ENCODE peak calls at places on chromosome 11, in five cellular contexts. One of them, this sample, is unnamed.

GRCh38 chr11:59617876-59618275 is 2.3 kb upstream of the OSBP start:
- DNase-seq in mesendoderm: no peak
- DNase-seq in activated CD4-positive, alpha-beta memory T cell treated with anti-CD3 and anti-CD28 coated beads, Interleukin-2, amount 10 ng/mL, durations not matched to agents 7 days and 5 days: no peak
- DNase-seq in activated CD4-positive, alpha-beta T cell treated with anti-CD3 and anti-CD28 coated beads for 36 hours: no peak
- DNase-seq in kidney: no peak
- DNase-seq in this sample: no peak

GRCh38 chr11:118142809-118143208 is 9.8 kb downstream of the SCN4B start:
- DNase-seq in activated CD4-positive, alpha-beta memory T cell treated with anti-CD3 and anti-CD28 coated beads, Interleukin-2, amount 10 ng/mL, durations not matched to agents 7 days and 5 days: no peak
- DNase-seq in activated CD4-positive, alpha-beta T cell treated with anti-CD3 and anti-CD28 coated beads for 36 hours: peak; percentile 49
- DNase-seq in kidney: no peak
- DNase-seq in mesendoderm: no peak
- DNase-seq in this sample: no peak

GRCh38 chr11:19263333-19263732 is 22.6 kb upstream of the E2F8 start:
- DNase-seq in activated CD4-positive, alpha-beta memory T cell treated with anti-CD3 and anti-CD28 coated beads, Interleukin-2, amount 10 ng/mL, durations not matched to agents 7 days and 5 days: no peak
- DNase-seq in activated CD4-positive, alpha-beta T cell treated with anti-CD3 and anti-CD28 coated beads for 36 hours: no peak
- DNase-seq in mesendoderm: no peak
- DNase-seq in kidney: no peak
- DNase-seq in this sample: no peak

GRCh38 chr11:8828055-8828454 is 82.9 kb upstream of the AKIP1 start:
- DNase-seq in mesendoderm: no peak
- DNase-seq in activated CD4-positive, alpha-beta T cell treated with anti-CD3 and anti-CD28 coated beads for 36 hours: no peak
- DNase-seq in kidney: no peak
- DNase-seq in activated CD4-positive, alpha-beta memory T cell treated with anti-CD3 and anti-CD28 coated beads, Interleukin-2, amount 10 ng/mL, durations not matched to agents 7 days and 5 days: no peak
- DNase-seq in this sample: no peak

GRCh38 chr11:27239305-27239942 is 123.6 kb downstream of the CCDC34 start:
- DNase-seq in activated CD4-positive, alpha-beta T cell treated with anti-CD3 and anti-CD28 coated beads for 36 hours: no peak
- DNase-seq in activated CD4-positive, alpha-beta memory T cell treated with anti-CD3 and anti-CD28 coated beads, Interleukin-2, amount 10 ng/mL, durations not matched to agents 7 days and 5 days: no peak
- DNase-seq in mesendoderm: no peak
- DNase-seq in kidney: no peak
- DNase-seq in this sample: no peak

GRCh38 chr11:57426439-57426753 is 525 bp downstream of the SLC43A3 start:
- DNase-seq in kidney: no peak
- DNase-seq in activated CD4-positive, alpha-beta T cell treated with anti-CD3 and anti-CD28 coated beads for 36 hours: peak; percentile 43
- DNase-seq in mesendoderm: peak; percentile 47
- DNase-seq in activated CD4-positive, alpha-beta memory T cell treated with anti-CD3 and anti-CD28 coated beads, Interleukin-2, amount 10 ng/mL, durations not matched to agents 7 days and 5 days: no peak
- DNase-seq in this sample: peak; percentile 5

GRCh38 chr11:67507242-67507890 is 596 bp downstream of the CDK2AP2 start:
- DNase-seq in activated CD4-positive, alpha-beta T cell treated with anti-CD3 and anti-CD28 coated beads for 36 hours: no peak
- DNase-seq in activated CD4-positive, alpha-beta memory T cell treated with anti-CD3 and anti-CD28 coated beads, Interleukin-2, amount 10 ng/mL, durations not matched to agents 7 days and 5 days: no peak
- DNase-seq in mesendoderm: peak; percentile 90
- DNase-seq in kidney: no peak
- DNase-seq in this sample: peak; percentile 11

GRCh38 chr11:33045551-33046255 is 6.3 kb downstream of the TCP11L1 start:
- DNase-seq in activated CD4-positive, alpha-beta memory T cell treated with anti-CD3 and anti-CD28 coated beads, Interleukin-2, amount 10 ng/mL, durations not matched to agents 7 days and 5 days: no peak
- DNase-seq in kidney: no peak
- DNase-seq in mesendoderm: peak; percentile 35
- DNase-seq in activated CD4-positive, alpha-beta T cell treated with anti-CD3 and anti-CD28 coated beads for 36 hours: no peak
- DNase-seq in this sample: no peak

GRCh38 chr11:28976801-28977145 is 868.6 kb downstream of the METTL15 start:
- DNase-seq in activated CD4-positive, alpha-beta T cell treated with anti-CD3 and anti-CD28 coated beads for 36 hours: no peak
- DNase-seq in activated CD4-positive, alpha-beta memory T cell treated with anti-CD3 and anti-CD28 coated beads, Interleukin-2, amount 10 ng/mL, durations not matched to agents 7 days and 5 days: no peak
- DNase-seq in mesendoderm: no peak
- DNase-seq in kidney: no peak
- DNase-seq in this sample: no peak

GRCh38 chr11:132904091-132904490 is 628.2 kb downstream of the OPCML start:
- DNase-seq in activated CD4-positive, alpha-beta T cell treated with anti-CD3 and anti-CD28 coated beads for 36 hours: no peak
- DNase-seq in mesendoderm: no peak
- DNase-seq in activated CD4-positive, alpha-beta memory T cell treated with anti-CD3 and anti-CD28 coated beads, Interleukin-2, amount 10 ng/mL, durations not matched to agents 7 days and 5 days: no peak
- DNase-seq in kidney: no peak
- DNase-seq in this sample: no peak

GRCh38 chr11:44883277-44883676 is 67.4 kb downstream of the TP53I11 start:
- DNase-seq in mesendoderm: no peak
- DNase-seq in activated CD4-positive, alpha-beta memory T cell treated with anti-CD3 and anti-CD28 coated beads, Interleukin-2, amount 10 ng/mL, durations not matched to agents 7 days and 5 days: no peak
- DNase-seq in kidney: no peak
- DNase-seq in activated CD4-positive, alpha-beta T cell treated with anti-CD3 and anti-CD28 coated beads for 36 hours: no peak
- DNase-seq in this sample: no peak

GRCh38 chr11:47502767-47503166 is 50.2 kb downstream of the CELF1 start:
- DNase-seq in activated CD4-positive, alpha-beta T cell treated with anti-CD3 and anti-CD28 coated beads for 36 hours: no peak
- DNase-seq in activated CD4-positive, alpha-beta memory T cell treated with anti-CD3 and anti-CD28 coated beads, Interleukin-2, amount 10 ng/mL, durations not matched to agents 7 days and 5 days: no peak
- DNase-seq in kidney: no peak
- DNase-seq in mesendoderm: no peak
- DNase-seq in this sample: no peak

GRCh38 chr11:46121328-46121723 is at the start of gene PHF21A:
- DNase-seq in mesendoderm: peak; percentile 96
- DNase-seq in kidney: peak; percentile 96
- DNase-seq in activated CD4-positive, alpha-beta T cell treated with anti-CD3 and anti-CD28 coated beads for 36 hours: peak; percentile 95
- DNase-seq in activated CD4-positive, alpha-beta memory T cell treated with anti-CD3 and anti-CD28 coated beads, Interleukin-2, amount 10 ng/mL, durations not matched to agents 7 days and 5 days: peak; percentile 92
- DNase-seq in this sample: peak; percentile 89

GRCh38 chr11:77322506-77322905 is 21.0 kb upstream of the GDPD4 start:
- DNase-seq in mesendoderm: no peak
- DNase-seq in activated CD4-positive, alpha-beta memory T cell treated with anti-CD3 and anti-CD28 coated beads, Interleukin-2, amount 10 ng/mL, durations not matched to agents 7 days and 5 days: no peak
- DNase-seq in activated CD4-positive, alpha-beta T cell treated with anti-CD3 and anti-CD28 coated beads for 36 hours: no peak
- DNase-seq in kidney: no peak
- DNase-seq in this sample: no peak

GRCh38 chr11:6604081-6604626 is 580 bp downstream of the ILK start:
- DNase-seq in activated CD4-positive, alpha-beta T cell treated with anti-CD3 and anti-CD28 coated beads for 36 hours: peak; percentile 73
- DNase-seq in mesendoderm: peak; percentile 75
- DNase-seq in kidney: peak; percentile 82
- DNase-seq in activated CD4-positive, alpha-beta memory T cell treated with anti-CD3 and anti-CD28 coated beads, Interleukin-2, amount 10 ng/mL, durations not matched to agents 7 days and 5 days: peak; percentile 68
- DNase-seq in this sample: peak; percentile 46

GRCh38 chr11:13777341-13777985 is 109.0 kb downstream of the FAR1 start:
- DNase-seq in activated CD4-positive, alpha-beta T cell treated with anti-CD3 and anti-CD28 coated beads for 36 hours: no peak
- DNase-seq in kidney: no peak
- DNase-seq in activated CD4-positive, alpha-beta memory T cell treated with anti-CD3 and anti-CD28 coated beads, Interleukin-2, amount 10 ng/mL, durations not matched to agents 7 days and 5 days: no peak
- DNase-seq in mesendoderm: peak; percentile 96
- DNase-seq in this sample: no peak

GRCh38 chr11:115764172-115764571 is 260.0 kb upstream of the CADM1 start:
- DNase-seq in activated CD4-positive, alpha-beta T cell treated with anti-CD3 and anti-CD28 coated beads for 36 hours: no peak
- DNase-seq in activated CD4-positive, alpha-beta memory T cell treated with anti-CD3 and anti-CD28 coated beads, Interleukin-2, amount 10 ng/mL, durations not matched to agents 7 days and 5 days: no peak
- DNase-seq in kidney: no peak
- DNase-seq in mesendoderm: no peak
- DNase-seq in this sample: no peak

GRCh38 chr11:128271401-128271800 is 316.0 kb downstream of the ETS1 start:
- DNase-seq in activated CD4-positive, alpha-beta memory T cell treated with anti-CD3 and anti-CD28 coated beads, Interleukin-2, amount 10 ng/mL, durations not matched to agents 7 days and 5 days: no peak
- DNase-seq in activated CD4-positive, alpha-beta T cell treated with anti-CD3 and anti-CD28 coated beads for 36 hours: no peak
- DNase-seq in mesendoderm: no peak
- DNase-seq in kidney: no peak
- DNase-seq in this sample: peak; percentile 63

GRCh38 chr11:84890706-84891105 is 736.4 kb downstream of the DLG2 start:
- DNase-seq in activated CD4-positive, alpha-beta memory T cell treated with anti-CD3 and anti-CD28 coated beads, Interleukin-2, amount 10 ng/mL, durations not matched to agents 7 days and 5 days: no peak
- DNase-seq in mesendoderm: peak; percentile 61
- DNase-seq in kidney: no peak
- DNase-seq in activated CD4-positive, alpha-beta T cell treated with anti-CD3 and anti-CD28 coated beads for 36 hours: no peak
- DNase-seq in this sample: no peak

GRCh38 chr11:7251836-7252682 is at the start of gene SYT9:
- DNase-seq in activated CD4-positive, alpha-beta T cell treated with anti-CD3 and anti-CD28 coated beads for 36 hours: peak; percentile 59
- DNase-seq in mesendoderm: peak; percentile 78
- DNase-seq in kidney: peak; percentile 80
- DNase-seq in activated CD4-positive, alpha-beta memory T cell treated with anti-CD3 and anti-CD28 coated beads, Interleukin-2, amount 10 ng/mL, durations not matched to agents 7 days and 5 days: peak; percentile 29
- DNase-seq in this sample: no peak

GRCh38 chr11:72112541-72113136 is at the start of gene ANAPC15:
- DNase-seq in activated CD4-positive, alpha-beta T cell treated with anti-CD3 and anti-CD28 coated beads for 36 hours: peak; percentile 100
- DNase-seq in activated CD4-positive, alpha-beta memory T cell treated with anti-CD3 and anti-CD28 coated beads, Interleukin-2, amount 10 ng/mL, durations not matched to agents 7 days and 5 days: peak; percentile 99
- DNase-seq in mesendoderm: peak; percentile 100
- DNase-seq in kidney: peak; percentile 99
- DNase-seq in this sample: peak; percentile 99

GRCh38 chr11:368414-369335 is 624 bp upstream of the B4GALNT4 start:
- DNase-seq in kidney: peak; percentile 81
- DNase-seq in activated CD4-positive, alpha-beta memory T cell treated with anti-CD3 and anti-CD28 coated beads, Interleukin-2, amount 10 ng/mL, durations not matched to agents 7 days and 5 days: no peak
- DNase-seq in mesendoderm: peak; percentile 47
- DNase-seq in activated CD4-positive, alpha-beta T cell treated with anti-CD3 and anti-CD28 coated beads for 36 hours: no peak
- DNase-seq in this sample: no peak